ENCODE peak calls at places on chromosomes 13 and 19, in six cellular contexts. B is MM.1S, C is hepatocyte, Y is GM23248, H is mammary epithelial cell, E is neural progenitor cell. J is an unnamed sample.
A peak's percentile ranks its signal among the peaks of the same experiment; 100 is the strongest.

GRCh38 chr19:55449469-55449868 is 6.4 kb upstream of the SHISA7 start:
- DNase-seq in B (no peak), C (no peak), Y (no peak), H (no peak), E (peak; percentile 44), J (no peak)

GRCh38 chr13:48500652-48501197 is 32.2 kb downstream of the RCBTB2 start:
- DNase-seq in B (no peak), C (peak; percentile 64), Y (peak; percentile 92), H (peak; percentile 83), E (no peak), J (no peak)

GRCh38 chr19:55333870-55334269 is 5.8 kb upstream of the KMT5C start:
- DNase-seq in B (no peak), C (peak; percentile 89), Y (no peak), H (no peak), E (no peak), J (no peak)

GRCh38 chr19:20078696-20079095 is 896 bp downstream of the ZNF90 start:
- DNase-seq in B (no peak), C (peak; percentile 53), Y (peak; percentile 64), H (peak; percentile 35), E (peak; percentile 55), J (no peak)

GRCh38 chr13:56659041-56659471 is 481.7 kb upstream of the PRR20A start:
- DNase-seq in B (no peak), C (no peak), Y (no peak), H (no peak), E (no peak), J (no peak)

GRCh38 chr19:6273701-6274601 is 5.8 kb downstream of the MLLT1 start:
- DNase-seq in B (no peak), C (peak; percentile 62), Y (peak; percentile 99), H (peak; percentile 83), E (no peak), J (no peak)

GRCh38 chr19:38784224-38784623 is 4.8 kb upstream of the LGALS7B start:
- DNase-seq in B (no peak), C (peak; percentile 60), Y (no peak), H (no peak), E (no peak), J (no peak)

GRCh38 chr19:6023936-6024335 is 46.0 kb upstream of the RANBP3 start:
- DNase-seq in B (no peak), C (no peak), Y (no peak), H (no peak), E (no peak), J (no peak)

GRCh38 chr19:3880471-3881271 is at the start of gene ATCAY:
- DNase-seq in B (no peak), C (no peak), Y (no peak), H (no peak), E (peak; percentile 91), J (no peak)

GRCh38 chr13:20340136-20340758 is 108.1 kb upstream of the GJB6 start:
- DNase-seq in B (no peak), C (no peak), Y (no peak), H (no peak), E (no peak), J (no peak)

GRCh38 chr19:41870401-41870873 is 6.6 kb upstream of the CD79A start:
- DNase-seq in B (no peak), C (peak; percentile 30), Y (peak; percentile 79), H (no peak), E (no peak), J (peak; percentile 26)

GRCh38 chr13:110912651-110913051 is 2.2 kb downstream of the ANKRD10 start:
- DNase-seq in B (peak; percentile 53), C (peak; percentile 38), Y (peak; percentile 78), H (no peak), E (peak; percentile 43), J (no peak)

GRCh38 chr19:45403781-45404556 is 900 bp downstream of the PPP1R13L start:
- DNase-seq in B (peak; percentile 76), C (peak; percentile 79), Y (peak; percentile 41), H (peak; percentile 60), E (peak; percentile 77), J (no peak)

GRCh38 chr19:50723069-50723468 is at the start of gene CLEC11A:
- DNase-seq in B (no peak), C (peak; percentile 48), Y (peak; percentile 92), H (no peak), E (no peak), J (peak; percentile 47)

GRCh38 chr13:60881507-60881906 is 484.5 kb downstream of the TDRD3 start:
- DNase-seq in B (no peak), C (no peak), Y (no peak), H (no peak), E (no peak), J (no peak)

GRCh38 chr19:51016798-51017683 is 2.5 kb downstream of the KLK10 start:
- DNase-seq in B (no peak), C (peak; percentile 69), Y (peak; percentile 66), H (peak; percentile 87), E (peak; percentile 80), J (peak; percentile 52)

GRCh38 chr19:12603714-12604113 is 6.9 kb downstream of the ZNF490 start:
- DNase-seq in B (peak; percentile 84), C (no peak), Y (no peak), H (no peak), E (no peak), J (peak; percentile 52)

GRCh38 chr13:95267662-95268369 is 33.4 kb downstream of the ABCC4 start:
- DNase-seq in B (no peak), C (peak; percentile 76), Y (peak; percentile 68), H (peak; percentile 64), E (no peak), J (no peak)

GRCh38 chr19:1308718-1309117 is 23.0 kb downstream of the EFNA2 start:
- DNase-seq in B (no peak), C (no peak), Y (no peak), H (no peak), E (no peak), J (no peak)

GRCh38 chr19:33535176-33535575 is 13.6 kb upstream of the PEPD start:
- DNase-seq in B (no peak), C (no peak), Y (peak; percentile 33), H (peak; percentile 63), E (no peak), J (no peak)

GRCh38 chr13:39373108-39373507 is 229.9 kb downstream of the LHFPL6 start:
- DNase-seq in B (no peak), C (no peak), Y (no peak), H (no peak), E (no peak), J (no peak)

GRCh38 chr19:53545271-53546065 is 7.5 kb downstream of the ZNF331 start:
- DNase-seq in B (no peak), C (peak; percentile 42), Y (peak; percentile 93), H (no peak), E (no peak), J (no peak)

GRCh38 chr13:40530961-40531360 is 135.5 kb downstream of the FOXO1 start:
- DNase-seq in B (peak; percentile 20), C (no peak), Y (no peak), H (no peak), E (no peak), J (no peak)

GRCh38 chr19:29625316-29625715 is 19.2 kb downstream of the POP4 start:
- DNase-seq in B (no peak), C (no peak), Y (no peak), H (no peak), E (peak; percentile 76), J (no peak)

GRCh38 chr13:105466376-105466775 is 1069.1 kb downstream of the EFNB2 start:
- DNase-seq in B (no peak), C (no peak), Y (no peak), H (no peak), E (peak; percentile 62), J (no peak)

GRCh38 chr19:2888739-2889224 is 11.9 kb upstream of the ZNF57 start:
- DNase-seq in B (no peak), C (no peak), Y (peak; percentile 36), H (peak; percentile 65), E (no peak), J (peak; percentile 98)

GRCh38 chr13:97932006-97932405 is 21.5 kb upstream of the IPO5 start:
- DNase-seq in B (no peak), C (no peak), Y (no peak), H (no peak), E (no peak), J (no peak)

GRCh38 chr19:8045872-8046568 is 6.5 kb upstream of the CCL25 start:
- DNase-seq in B (no peak), C (no peak), Y (no peak), H (no peak), E (no peak), J (no peak)

GRCh38 chr19:32650671-32651070 is 24.3 kb downstream of the ANKRD27 start:
- DNase-seq in B (no peak), C (no peak), Y (no peak), H (no peak), E (no peak), J (no peak)

GRCh38 chr19:17001603-17002183 is 24.9 kb downstream of the CPAMD8 start:
- DNase-seq in B (no peak), C (no peak), Y (no peak), H (no peak), E (no peak), J (peak; percentile 73)

GRCh38 chr19:58097783-58098681 is at the start of gene ZSCAN18:
- DNase-seq in B (no peak), C (peak; percentile 99), Y (peak; percentile 99), H (peak; percentile 84), E (peak; percentile 100), J (peak; percentile 98)
- H3K4me2 ChIP-seq in B (no peak within 1 kb of the TSS), C (peak within 1 kb of the TSS; percentile 88), Y (peak within 1 kb of the TSS; percentile 93), H (peak within 1 kb of the TSS; percentile 47), E (peak within 1 kb of the TSS; percentile 85), J (peak within 1 kb of the TSS; percentile 74)

GRCh38 chr19:10291554-10292205 is 1.9 kb downstream of the ICAM5 start:
- DNase-seq in B (no peak), C (no peak), Y (peak; percentile 58), H (peak; percentile 42), E (no peak), J (no peak)

GRCh38 chr19:10294368-10294697 is 4.6 kb downstream of the ICAM5 start:
- DNase-seq in B (no peak), C (no peak), Y (no peak), H (no peak), E (peak; percentile 72), J (no peak)

GRCh38 chr19:10293637-10294367 is 4.0 kb downstream of the ICAM5 start:
- DNase-seq in B (no peak), C (no peak), Y (no peak), H (no peak), E (peak; percentile 14), J (no peak)

GRCh38 chr19:10292206-10292788 is 2.5 kb downstream of the ICAM5 start:
- DNase-seq in B (peak; percentile 73), C (peak; percentile 89), Y (peak; percentile 91), H (peak; percentile 36), E (peak; percentile 93), J (no peak)

GRCh38 chr19:10292789-10293636 is 3.3 kb downstream of the ICAM5 start:
- DNase-seq in B (no peak), C (no peak), Y (peak; percentile 29), H (no peak), E (peak; percentile 49), J (no peak)
- TF ChIP-seq EZH2 in B (no peak), C (peak; percentile 50), Y (no peak), H (no peak), E (peak; percentile 51), J (no peak)

GRCh38 chr13:66180806-66181205 is 1049.3 kb downstream of the PCDH9 start:
- DNase-seq in B (no peak), C (no peak), Y (no peak), H (no peak), E (no peak), J (no peak)
- H3K4me2 ChIP-seq in B (no peak overlapping the region), C (no peak overlapping the region), Y (no peak overlapping the region), H (no peak overlapping the region), E (no peak overlapping the region), J (no peak overlapping the region)

GRCh38 chr19:49428547-49429451 is 3.6 kb downstream of the GFY start:
- DNase-seq in B (no peak), C (no peak), Y (no peak), H (no peak), E (peak; percentile 62), J (no peak)
- TF ChIP-seq EZH2 in B (no peak), C (peak; percentile 67), Y (peak; percentile 83), H (no peak), E (no peak), J (no peak)

GRCh38 chr19:18749362-18750231 is 41.5 kb downstream of the COMP start:
- DNase-seq in B (no peak), C (no peak), Y (no peak), H (no peak), E (peak; percentile 42), J (no peak)
- H3K4me2 ChIP-seq in B (no peak overlapping the region), C (no peak overlapping the region), Y (no peak overlapping the region), H (no peak overlapping the region), E (peak overlapping the region; percentile 49), J (no peak overlapping the region)